ENCODE peak calls at places on chromosomes 11 and 22, in five cellular contexts. One of them, this sample, is unnamed.

GRCh38 chr11:122100222-122101080 is 15.6 kb downstream of the BLID start:
- DNase-seq in vagina: no peak
- DNase-seq in SK-N-MC: no peak
- DNase-seq in stomach: no peak
- DNase-seq in transverse colon: peak; percentile 15
- DNase-seq in this sample: no peak

GRCh38 chr11:109957601-109958000 is 135.6 kb upstream of the ZC3H12C start:
- DNase-seq in SK-N-MC: no peak
- DNase-seq in vagina: no peak
- DNase-seq in stomach: no peak
- DNase-seq in transverse colon: no peak
- DNase-seq in this sample: no peak

GRCh38 chr22:31083377-31083768 is 2.3 kb downstream of the SMTN start:
- DNase-seq in SK-N-MC: no peak
- DNase-seq in transverse colon: peak; percentile 71
- DNase-seq in vagina: no peak
- DNase-seq in stomach: peak; percentile 92
- DNase-seq in this sample: no peak

GRCh38 chr11:128967578-128967977 is 24.9 kb upstream of the TP53AIP1 start:
- DNase-seq in stomach: no peak
- DNase-seq in SK-N-MC: no peak
- DNase-seq in transverse colon: no peak
- DNase-seq in vagina: no peak
- DNase-seq in this sample: no peak

GRCh38 chr11:47256374-47256773 is 1.4 kb upstream of the NR1H3 start:
- DNase-seq in vagina: no peak
- DNase-seq in SK-N-MC: no peak
- DNase-seq in transverse colon: no peak
- DNase-seq in stomach: no peak
- DNase-seq in this sample: no peak

GRCh38 chr11:36214976-36215687 is 74.1 kb downstream of the COMMD9 start:
- DNase-seq in stomach: no peak
- DNase-seq in SK-N-MC: no peak
- DNase-seq in vagina: no peak
- DNase-seq in transverse colon: no peak
- DNase-seq in this sample: no peak

GRCh38 chr22:38570841-38571364 is 920 bp upstream of the DMC1 start:
- DNase-seq in SK-N-MC: no peak
- DNase-seq in stomach: peak; percentile 31
- DNase-seq in transverse colon: peak; percentile 36
- DNase-seq in vagina: no peak
- DNase-seq in this sample: no peak

GRCh38 chr11:3685923-3686322 is 14.7 kb upstream of the CHRNA10 start:
- DNase-seq in vagina: no peak
- DNase-seq in SK-N-MC: no peak
- DNase-seq in transverse colon: no peak
- DNase-seq in stomach: no peak
- DNase-seq in this sample: no peak

GRCh38 chr11:35160902-35161585 is 22.1 kb downstream of the CD44 start:
- DNase-seq in vagina: no peak
- DNase-seq in transverse colon: no peak
- DNase-seq in stomach: no peak
- DNase-seq in SK-N-MC: no peak
- DNase-seq in this sample: no peak

GRCh38 chr22:28034145-28034759 is 115.2 kb upstream of the PITPNB start:
- DNase-seq in transverse colon: no peak
- DNase-seq in SK-N-MC: no peak
- DNase-seq in vagina: peak; percentile 81
- DNase-seq in stomach: no peak
- DNase-seq in this sample: no peak

GRCh38 chr11:94958118-94958517 is 15.2 kb downstream of the CWC15 start:
- DNase-seq in SK-N-MC: no peak
- DNase-seq in transverse colon: no peak
- DNase-seq in vagina: no peak
- DNase-seq in stomach: no peak
- DNase-seq in this sample: no peak

GRCh38 chr11:18726040-18726439 is at the start of gene IGSF22:
- DNase-seq in transverse colon: no peak
- DNase-seq in stomach: no peak
- DNase-seq in SK-N-MC: no peak
- DNase-seq in vagina: no peak
- DNase-seq in this sample: no peak

GRCh38 chr22:22692707-22693530 is 48.5 kb downstream of the GGTLC2 start:
- DNase-seq in stomach: peak; percentile 75
- DNase-seq in SK-N-MC: no peak
- DNase-seq in vagina: no peak
- DNase-seq in transverse colon: peak; percentile 84
- DNase-seq in this sample: no peak

GRCh38 chr11:41289408-41289807 is 170.0 kb downstream of the LRRC4C start:
- DNase-seq in SK-N-MC: no peak
- DNase-seq in transverse colon: peak; percentile 7
- DNase-seq in stomach: no peak
- DNase-seq in vagina: no peak
- DNase-seq in this sample: no peak

GRCh38 chr11:134800826-134801225 is 388.8 kb upstream of the B3GAT1 start:
- DNase-seq in vagina: no peak
- DNase-seq in stomach: no peak
- DNase-seq in transverse colon: no peak
- DNase-seq in SK-N-MC: no peak
- DNase-seq in this sample: no peak

DNA sequence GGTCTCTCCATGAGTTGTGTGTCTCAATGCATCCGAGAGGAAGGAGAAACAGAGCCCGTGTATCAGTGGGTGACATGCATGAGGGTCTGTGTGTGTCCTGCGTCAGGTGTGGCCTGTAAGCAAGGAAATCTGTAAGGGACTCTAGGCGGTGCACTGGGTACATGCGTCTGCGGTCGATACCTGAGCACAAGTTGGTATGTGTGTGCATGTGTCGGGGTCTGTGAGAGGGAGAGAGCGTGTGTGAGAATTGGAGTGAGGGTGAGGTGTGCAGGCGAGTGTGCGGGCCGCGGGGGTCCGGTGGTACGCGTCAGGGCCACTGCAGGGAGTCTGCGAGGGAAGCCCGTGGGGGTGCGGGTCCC is 503 bp downstream of the CDC42BPG start:
- DNase-seq in SK-N-MC: no peak
- DNase-seq in stomach: no peak
- DNase-seq in transverse colon: no peak
- DNase-seq in vagina: no peak
- DNase-seq in this sample: no peak
- H3K4me3 ChIP-seq in SK-N-MC: peak overlapping the region; percentile 82
- H3K4me3 ChIP-seq in stomach: peak overlapping the region; percentile 50
- H3K4me3 ChIP-seq in transverse colon: peak overlapping the region; percentile 44
- H3K4me3 ChIP-seq in vagina: peak overlapping the region; percentile 56
- H3K4me3 ChIP-seq in this sample: peak overlapping the region; percentile 70

DNA sequence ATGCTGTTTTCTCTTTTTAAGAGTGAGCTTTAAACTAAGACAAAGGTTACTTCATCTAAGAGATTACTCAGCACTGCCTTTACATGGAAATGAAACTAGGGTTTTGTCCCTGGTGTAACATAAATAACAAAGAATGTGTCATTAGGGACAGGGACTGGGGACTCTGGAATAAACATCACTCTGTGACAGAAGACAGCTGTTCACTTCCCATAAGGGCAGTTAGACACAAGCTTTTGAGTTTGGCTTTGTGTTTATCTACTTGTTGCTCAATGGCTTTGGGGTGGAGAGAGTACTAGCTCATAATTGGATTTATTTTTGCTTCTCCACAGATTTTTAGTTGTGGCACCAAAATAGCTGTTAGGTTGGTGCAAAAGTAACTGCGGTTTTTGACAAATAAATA is 154.5 kb downstream of the OR4C45 start:
- DNase-seq in stomach: no peak
- DNase-seq in vagina: no peak
- DNase-seq in transverse colon: no peak
- DNase-seq in SK-N-MC: no peak
- DNase-seq in this sample: no peak
- TF ChIP-seq POLR2AphosphoS5 in stomach: no peak
- TF ChIP-seq POLR2AphosphoS5 in vagina: no peak
- TF ChIP-seq POLR2AphosphoS5 in transverse colon: no peak
- TF ChIP-seq POLR2AphosphoS5 in SK-N-MC: no peak
- TF ChIP-seq POLR2AphosphoS5 in this sample: no peak

DNA sequence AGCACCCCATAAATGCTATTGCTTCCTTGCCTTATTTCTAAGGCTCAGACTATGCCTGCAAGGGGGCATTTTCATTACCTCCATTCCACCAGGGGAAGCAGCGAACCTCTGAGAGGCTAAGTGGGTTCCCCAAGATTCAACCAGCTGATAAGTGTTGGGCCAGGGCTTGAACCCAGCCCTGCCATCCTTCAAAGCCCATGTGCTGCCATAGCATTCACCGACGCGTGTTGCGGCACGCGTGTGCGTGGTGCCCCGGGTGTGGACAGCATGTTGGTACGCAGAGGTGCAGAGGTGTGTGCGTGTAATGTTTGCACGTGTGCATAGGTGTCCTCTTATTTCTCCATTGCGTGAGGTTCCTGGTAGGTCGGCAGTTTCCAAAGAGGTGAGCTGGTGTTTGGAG is 66.0 kb upstream of the PPARA start:
- DNase-seq in vagina: no peak
- DNase-seq in stomach: no peak
- DNase-seq in SK-N-MC: no peak
- DNase-seq in transverse colon: peak; percentile 9
- DNase-seq in this sample: no peak
- H3K4me3 ChIP-seq in vagina: peak overlapping the region; percentile 45
- H3K4me3 ChIP-seq in stomach: peak overlapping the region; percentile 23
- H3K4me3 ChIP-seq in SK-N-MC: peak overlapping the region; percentile 35
- H3K4me3 ChIP-seq in transverse colon: no peak overlapping the region
- H3K4me3 ChIP-seq in this sample: no peak overlapping the region

GRCh38 chr11:68694404-68695297 is 10.3 kb downstream of the GAL start:
- DNase-seq in vagina: no peak
- DNase-seq in SK-N-MC: no peak
- DNase-seq in stomach: no peak
- DNase-seq in transverse colon: no peak
- DNase-seq in this sample: no peak
- TF ChIP-seq POLR2AphosphoS5 in vagina: no peak
- TF ChIP-seq POLR2AphosphoS5 in SK-N-MC: no peak
- TF ChIP-seq POLR2AphosphoS5 in stomach: no peak
- TF ChIP-seq POLR2AphosphoS5 in transverse colon: no peak
- TF ChIP-seq POLR2AphosphoS5 in this sample: no peak

DNA sequence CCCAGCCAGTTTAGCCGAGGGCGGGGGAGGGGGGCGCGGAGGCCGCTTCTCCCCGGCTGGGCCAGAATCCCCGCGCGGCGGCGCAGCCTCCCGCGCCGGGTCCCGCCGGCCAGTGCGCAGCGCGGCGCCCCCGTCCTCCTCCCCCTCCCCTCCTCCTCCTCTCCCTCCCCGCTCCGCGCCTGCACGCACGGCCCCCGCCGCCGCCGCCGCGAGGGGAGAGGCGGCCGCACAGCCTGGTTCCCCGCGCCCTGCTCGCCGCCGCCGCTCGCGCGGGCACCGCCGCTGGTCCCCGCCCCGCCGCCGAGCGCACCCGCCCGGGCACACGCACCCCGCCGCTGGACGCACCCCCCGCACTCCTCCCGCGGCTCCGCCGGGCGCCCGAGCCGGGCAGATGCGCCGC is at the start of gene FLRT1:
- DNase-seq in SK-N-MC: no peak
- DNase-seq in stomach: no peak
- DNase-seq in transverse colon: no peak
- DNase-seq in vagina: no peak
- DNase-seq in this sample: no peak
- H3K4me3 ChIP-seq in SK-N-MC: peak within 1 kb of the TSS; percentile 90
- H3K4me3 ChIP-seq in stomach: peak within 1 kb of the TSS; percentile 62
- H3K4me3 ChIP-seq in transverse colon: peak within 1 kb of the TSS; percentile 34
- H3K4me3 ChIP-seq in vagina: peak within 1 kb of the TSS; percentile 53
- H3K4me3 ChIP-seq in this sample: no peak within 1 kb of the TSS

GRCh38 chr22:19479358-19480172 is at the start of gene CDC45:
- DNase-seq in SK-N-MC: peak; percentile 93
- DNase-seq in transverse colon: peak; percentile 97
- DNase-seq in vagina: no peak
- DNase-seq in stomach: peak; percentile 95
- DNase-seq in this sample: peak; percentile 93

GRCh38 chr22:19482297-19482696 is 2.6 kb downstream of the CDC45 start:
- DNase-seq in transverse colon: no peak
- DNase-seq in SK-N-MC: no peak
- DNase-seq in stomach: peak; percentile 5
- DNase-seq in vagina: no peak
- DNase-seq in this sample: no peak

GRCh38 chr22:19480789-19481188 is 1.1 kb downstream of the CDC45 start:
- DNase-seq in vagina: no peak
- DNase-seq in stomach: no peak
- DNase-seq in transverse colon: no peak
- DNase-seq in SK-N-MC: no peak
- DNase-seq in this sample: no peak

GRCh38 chr22:19480173-19480568 is 451 bp downstream of the CDC45 start:
- DNase-seq in vagina: no peak
- DNase-seq in transverse colon: no peak
- DNase-seq in stomach: no peak
- DNase-seq in SK-N-MC: no peak
- DNase-seq in this sample: no peak

GRCh38 chr22:19483481-19484244 is 3.9 kb downstream of the CDC45 start:
- DNase-seq in vagina: no peak
- DNase-seq in transverse colon: no peak
- DNase-seq in stomach: no peak
- DNase-seq in SK-N-MC: no peak
- DNase-seq in this sample: no peak
- TF ChIP-seq POLR2AphosphoS5 in vagina: no peak
- TF ChIP-seq POLR2AphosphoS5 in transverse colon: no peak
- TF ChIP-seq POLR2AphosphoS5 in stomach: no peak
- TF ChIP-seq POLR2AphosphoS5 in SK-N-MC: no peak
- TF ChIP-seq POLR2AphosphoS5 in this sample: no peak